ENCODE peak calls at places on chromosomes 12 and 14, in five cellular contexts. C, V, X, S and G are unnamed samples.
A peak's percentile ranks its signal among the peaks of the same experiment; 100 is the strongest.

GRCh38 chr12:117090816-117091711 is 8.2 kb downstream of the TESC start:
- DNase-seq in S (no peak), V (no peak), C (no peak), X (no peak), G (no peak)

GRCh38 chr12:57744194-57744776 is 554 bp upstream of the TSPAN31 start:
- DNase-seq in X (no peak), V (peak; percentile 83), S (no peak), C (no peak), G (peak; percentile 62)

GRCh38 chr14:78240567-78240966 is 70.4 kb downstream of the NRXN3 start:
- DNase-seq in C (no peak), V (no peak), S (no peak), X (no peak), G (no peak)

GRCh38 chr12:31456562-31456961 is 130.6 kb upstream of the SINHCAF start:
- DNase-seq in X (no peak), C (no peak), V (no peak), S (no peak), G (no peak)

GRCh38 chr14:53715390-53715730 is 241.3 kb downstream of the BMP4 start:
- DNase-seq in V (no peak), X (peak; percentile 6), C (no peak), S (peak; percentile 69), G (peak; percentile 4)

GRCh38 chr12:132593071-132593470 is 17.3 kb downstream of the LRCOL1 start:
- DNase-seq in S (no peak), C (no peak), V (no peak), X (no peak), G (no peak)

GRCh38 chr14:35929171-35929570 is 103.0 kb downstream of the BRMS1L start:
- DNase-seq in S (no peak), V (no peak), C (no peak), X (no peak), G (no peak)

GRCh38 chr14:58637040-58637390 is 747 bp upstream of the DACT1 start:
- DNase-seq in V (no peak), X (peak; percentile 82), S (peak; percentile 83), C (peak; percentile 81), G (peak; percentile 74)

GRCh38 chr14:91153360-91153759 is 39.5 kb downstream of the DGLUCY start:
- DNase-seq in X (no peak), C (no peak), S (no peak), V (no peak), G (no peak)

GRCh38 chr12:113396828-113397496 is 6.7 kb downstream of the SDS start:
- DNase-seq in S (no peak), C (no peak), X (no peak), V (no peak), G (no peak)

GRCh38 chr12:98369601-98370000 is 145.8 kb upstream of the TMPO start:
- DNase-seq in X (no peak), C (no peak), V (no peak), S (peak; percentile 48), G (no peak)

GRCh38 chr12:22525426-22525825 is 18.9 kb downstream of the C2CD5 start:
- DNase-seq in C (no peak), X (peak; percentile 9), S (peak; percentile 30), V (no peak), G (no peak)

GRCh38 chr12:9711664-9712063 is 21.2 kb downstream of the CLECL1 start:
- DNase-seq in C (no peak), V (no peak), X (peak; percentile 24), S (peak; percentile 10), G (no peak)

GRCh38 chr12:77133566-77133965 is 68.2 kb upstream of the E2F7 start:
- DNase-seq in X (no peak), S (peak; percentile 74), V (no peak), C (no peak), G (no peak)

GRCh38 chr12:15005064-15005463 is 32.2 kb downstream of the PDE6H start:
- DNase-seq in C (no peak), X (no peak), V (no peak), S (no peak), G (no peak)

GRCh38 chr14:60724080-60724618 is at the start of gene SIX4:
- DNase-seq in V (no peak), C (peak; percentile 79), X (peak; percentile 37), S (peak; percentile 78), G (peak; percentile 70)

GRCh38 chr12:113072136-113072535 is 15.6 kb downstream of the DTX1 start:
- DNase-seq in C (no peak), V (no peak), X (no peak), S (no peak), G (no peak)

GRCh38 chr12:93176610-93177126 is 201.1 kb upstream of the NUDT4 start:
- DNase-seq in X (no peak), S (no peak), V (no peak), C (no peak), G (no peak)

GRCh38 chr12:124469193-124469888 is 98.1 kb downstream of the NCOR2 start:
- DNase-seq in C (no peak), S (peak; percentile 23), V (no peak), X (no peak), G (no peak)

GRCh38 chr12:10130042-10130441 is at the start of gene CLEC7A:
- DNase-seq in S (no peak), C (no peak), X (no peak), V (no peak), G (no peak)

GRCh38 chr12:76259660-76260389 is 88.4 kb downstream of the BBS10 start:
- DNase-seq in X (peak; percentile 52), C (peak; percentile 72), V (no peak), S (peak; percentile 90), G (peak; percentile 88)

GRCh38 chr14:52058346-52058745 is 10.5 kb downstream of the NID2 start:
- DNase-seq in V (no peak), S (peak; percentile 37), C (no peak), X (no peak), G (no peak)

GRCh38 chr14:57871487-57872080 is 5.7 kb upstream of the SLC35F4 start:
- DNase-seq in S (peak; percentile 70), C (peak; percentile 2), X (no peak), V (no peak), G (peak; percentile 36)

GRCh38 chr14:56244138-56244789 is 126.1 kb downstream of the PELI2 start:
- DNase-seq in S (peak; percentile 79), X (peak; percentile 78), V (no peak), C (peak; percentile 75), G (peak; percentile 70)

GRCh38 chr12:65269603-65270002 is 8.9 kb upstream of the MSRB3 start:
- DNase-seq in V (no peak), X (no peak), S (peak; percentile 11), C (no peak), G (no peak)

GRCh38 chr12:120618954-120619615 is 21.3 kb upstream of the CABP1 start:
- DNase-seq in S (no peak), V (no peak), C (no peak), X (no peak), G (no peak)
- H3K4me3 ChIP-seq in S (no peak overlapping the region), V (no peak overlapping the region), C (no peak overlapping the region), X (no peak overlapping the region), G (no peak overlapping the region)

DNA sequence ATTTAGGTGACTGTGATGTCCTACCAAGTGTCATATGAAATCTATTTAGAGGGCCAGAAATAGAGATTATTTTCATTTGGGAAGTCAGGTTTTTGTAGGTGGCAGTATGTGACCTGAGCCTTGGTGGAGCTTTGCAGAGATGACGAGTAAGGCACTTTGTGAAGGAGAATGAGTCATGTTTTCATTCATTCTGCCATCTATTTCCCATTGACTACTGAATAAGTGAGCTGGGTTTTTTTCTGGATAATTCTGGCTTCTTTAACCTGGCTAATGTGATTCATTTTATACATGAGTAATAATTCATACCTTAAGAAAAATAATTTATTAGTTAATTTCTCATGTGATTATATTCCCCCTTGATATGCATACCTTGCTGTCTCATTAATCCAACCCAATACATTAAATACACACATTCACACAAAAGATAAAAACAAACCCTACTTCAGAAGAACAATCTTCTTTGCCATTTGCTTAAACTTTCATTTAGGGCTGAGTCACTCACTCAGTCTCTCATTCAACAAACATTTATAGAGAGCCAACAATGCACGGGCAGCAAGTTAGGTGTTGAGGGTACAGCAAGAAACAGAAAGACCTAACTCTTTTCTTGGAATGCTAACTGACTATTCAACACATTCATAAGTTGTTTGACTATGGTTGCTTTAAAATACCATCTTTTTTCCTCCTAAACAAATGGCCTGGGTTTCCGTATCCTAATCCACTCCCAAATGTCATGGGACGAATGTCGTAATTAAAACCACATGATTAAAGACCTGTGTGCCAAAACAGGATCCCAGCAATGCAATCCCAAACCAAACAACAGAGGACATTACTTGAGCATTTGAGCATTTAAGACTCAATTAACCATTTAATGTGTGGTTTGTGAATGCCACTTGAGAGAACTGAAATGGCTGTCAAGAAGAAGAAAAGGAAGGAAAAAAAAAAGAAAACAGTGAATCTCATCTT is 78.0 kb downstream of the KITLG start:
- DNase-seq in X (no peak), V (no peak), C (no peak), S (peak; percentile 61), G (no peak)
- H3K4me3 ChIP-seq in X (no peak overlapping the region), V (no peak overlapping the region), C (no peak overlapping the region), S (no peak overlapping the region), G (no peak overlapping the region)

GRCh38 chr12:120687570-120688289 is 781 bp downstream of the MLEC start:
- DNase-seq in C (no peak), X (no peak), S (peak; percentile 42), V (peak; percentile 48), G (no peak)
- H3K4me3 ChIP-seq in C (peak overlapping the region; percentile 91), X (peak overlapping the region; percentile 79), S (peak overlapping the region; percentile 85), V (peak overlapping the region; percentile 88), G (peak overlapping the region; percentile 92)

GRCh38 chr14:74924061-74924460 is 1.0 kb upstream of the RPS6KL1 start:
- DNase-seq in C (no peak), V (no peak), X (no peak), S (no peak), G (no peak)

GRCh38 chr14:74922752-74923401 is at the start of gene RPS6KL1:
- DNase-seq in V (peak; percentile 64), C (peak; percentile 39), S (peak; percentile 76), X (no peak), G (no peak)

GRCh38 chr14:74921053-74921620 is 1.9 kb downstream of the RPS6KL1 start:
- DNase-seq in S (no peak), X (no peak), C (no peak), V (no peak), G (no peak)

GRCh38 chr14:74920281-74920680 is 2.8 kb downstream of the RPS6KL1 start:
- DNase-seq in V (no peak), X (no peak), S (no peak), C (no peak), G (no peak)

GRCh38 chr14:74921987-74922751 is 891 bp downstream of the RPS6KL1 start:
- DNase-seq in S (no peak), X (no peak), C (no peak), V (no peak), G (no peak)
- H3K4me3 ChIP-seq in S (peak overlapping the region; percentile 30), X (no peak overlapping the region), C (peak overlapping the region; percentile 55), V (peak overlapping the region; percentile 65), G (no peak overlapping the region)

GRCh38 chr12:123369209-123369608 is 4.6 kb upstream of the SBNO1 start:
- DNase-seq in C (no peak), X (no peak), S (no peak), V (no peak), G (no peak)
- H3K4me3 ChIP-seq in C (no peak overlapping the region), X (no peak overlapping the region), S (no peak overlapping the region), V (no peak overlapping the region), G (no peak overlapping the region)